ENCODE peak calls at places on chromosome 14, in nine cellular contexts. Y is neuronal stem cell, Z is fibroblast of lung, J is GM23248, U is HCT116, T is hepatocyte, C is endothelial cell of umbilical vein, B is neural progenitor cell, E is HepG2. D is an unnamed sample.

GRCh38 chr14:72736348-72736747 is 157.6 kb downstream of the DPF3 start:
- DNase-seq in Y (no peak), Z (peak; percentile 84), J (peak; percentile 63), U (no peak), T (no peak), C (no peak), B (no peak), E (peak; percentile 46), D (peak; percentile 49)

GRCh38 chr14:31142455-31143087 is 65.0 kb downstream of the HECTD1 start:
- DNase-seq in Y (no peak), Z (no peak), J (no peak), U (no peak), T (no peak), C (no peak), B (no peak), E (no peak), D (no peak)

GRCh38 chr14:50501642-50502041 is 30.7 kb downstream of the MAP4K5 start:
- DNase-seq in Y (no peak), Z (peak; percentile 33), J (peak; percentile 84), U (no peak), T (no peak), C (peak; percentile 60), B (no peak), E (no peak), D (no peak)

GRCh38 chr14:51182166-51182565 is 57.9 kb upstream of the TMX1 start:
- DNase-seq in Y (no peak), Z (peak; percentile 81), J (peak; percentile 84), U (no peak), T (no peak), C (peak; percentile 57), B (no peak), E (no peak), D (no peak)

GRCh38 chr14:89669209-89669608 is 252.2 kb upstream of the FOXN3 start:
- DNase-seq in Y (no peak), Z (no peak), J (no peak), U (no peak), T (no peak), C (no peak), B (no peak), E (no peak), D (no peak)

GRCh38 chr14:19799880-19800279 is 3.7 kb upstream of the OR4N2 start:
- DNase-seq in Y (no peak), Z (no peak), J (no peak), U (no peak), T (no peak), C (no peak), B (no peak), E (no peak), D (no peak)

GRCh38 chr14:92425101-92425500 is 88.5 kb upstream of the RIN3 start:
- DNase-seq in Y (no peak), Z (peak; percentile 52), J (peak; percentile 68), U (peak; percentile 28), T (no peak), C (no peak), B (no peak), E (peak; percentile 9), D (no peak)

GRCh38 chr14:85475113-85475512 is 54.8 kb upstream of the FLRT2 start:
- DNase-seq in Y (no peak), Z (no peak), J (peak; percentile 42), U (no peak), T (no peak), C (peak; percentile 94), B (no peak), E (no peak), D (no peak)

GRCh38 chr14:70162353-70162752 is 26.4 kb downstream of the SLC8A3 start:
- DNase-seq in Y (no peak), Z (no peak), J (no peak), U (no peak), T (no peak), C (no peak), B (no peak), E (no peak), D (peak; percentile 55)

GRCh38 chr14:95545769-95546168 is 10.9 kb downstream of the GLRX5 start:
- DNase-seq in Y (no peak), Z (peak; percentile 95), J (peak; percentile 89), U (peak; percentile 53), T (no peak), C (peak; percentile 82), B (no peak), E (no peak), D (no peak)

GRCh38 chr14:88013750-88014349 is 8.9 kb downstream of the GPR65 start:
- DNase-seq in Y (peak; percentile 56), Z (peak; percentile 73), J (peak; percentile 82), U (peak; percentile 12), T (peak; percentile 88), C (peak; percentile 51), B (peak; percentile 83), E (peak; percentile 66), D (peak; percentile 88)

GRCh38 chr14:63922696-63923421 is 70.1 kb downstream of the SYNE2 start:
- DNase-seq in Y (no peak), Z (no peak), J (peak; percentile 15), U (peak; percentile 2), T (peak; percentile 72), C (no peak), B (no peak), E (peak; percentile 88), D (no peak)

GRCh38 chr14:87497301-87497700 is 495.7 kb downstream of the GALC start:
- DNase-seq in Y (no peak), Z (no peak), J (no peak), U (no peak), T (no peak), C (no peak), B (no peak), E (no peak), D (no peak)

DNA sequence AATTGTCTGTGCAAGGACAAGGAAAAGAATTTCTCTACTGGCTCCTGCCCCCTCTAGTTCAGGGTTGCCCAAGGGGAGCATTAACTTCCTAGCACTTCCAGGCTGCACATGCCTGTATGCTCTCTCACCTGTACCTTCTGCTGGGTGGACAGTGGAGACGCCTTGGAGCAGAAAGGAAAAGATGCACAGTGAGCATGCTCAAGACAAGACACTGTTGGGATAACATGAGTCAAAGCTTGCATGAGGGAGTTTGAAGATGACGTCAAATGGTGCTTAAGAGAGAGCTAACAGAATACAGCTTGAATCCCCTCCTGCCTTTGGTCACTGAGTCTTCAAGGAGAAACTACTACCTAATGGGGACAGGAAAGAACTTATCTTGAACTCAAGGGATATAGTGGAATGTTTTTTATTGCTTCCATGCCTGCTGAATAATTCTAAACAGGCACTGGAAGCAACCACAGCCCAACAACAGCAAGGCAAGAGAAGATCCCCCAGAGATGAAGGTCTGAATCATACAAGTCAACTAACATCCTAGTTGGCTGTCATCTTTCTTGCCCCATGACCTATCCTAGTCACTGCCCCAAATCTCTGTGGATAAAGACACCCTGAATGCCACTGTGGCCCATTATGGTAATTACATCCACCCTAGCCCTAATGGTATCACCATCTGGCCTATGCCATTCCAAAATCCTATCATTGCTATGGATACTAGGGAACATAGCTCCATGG is 23.5 kb downstream of the RPS6KA5 start:
- DNase-seq in Y (no peak), Z (no peak), J (no peak), U (no peak), T (no peak), C (no peak), B (no peak), E (no peak), D (no peak)
- H3K27ac ChIP-seq in Y (no peak overlapping the region), Z (no peak overlapping the region), J (no peak overlapping the region), U (no peak overlapping the region), T (no peak overlapping the region), C (no peak overlapping the region), B (no peak overlapping the region), E (no peak overlapping the region), D (no peak overlapping the region)

DNA sequence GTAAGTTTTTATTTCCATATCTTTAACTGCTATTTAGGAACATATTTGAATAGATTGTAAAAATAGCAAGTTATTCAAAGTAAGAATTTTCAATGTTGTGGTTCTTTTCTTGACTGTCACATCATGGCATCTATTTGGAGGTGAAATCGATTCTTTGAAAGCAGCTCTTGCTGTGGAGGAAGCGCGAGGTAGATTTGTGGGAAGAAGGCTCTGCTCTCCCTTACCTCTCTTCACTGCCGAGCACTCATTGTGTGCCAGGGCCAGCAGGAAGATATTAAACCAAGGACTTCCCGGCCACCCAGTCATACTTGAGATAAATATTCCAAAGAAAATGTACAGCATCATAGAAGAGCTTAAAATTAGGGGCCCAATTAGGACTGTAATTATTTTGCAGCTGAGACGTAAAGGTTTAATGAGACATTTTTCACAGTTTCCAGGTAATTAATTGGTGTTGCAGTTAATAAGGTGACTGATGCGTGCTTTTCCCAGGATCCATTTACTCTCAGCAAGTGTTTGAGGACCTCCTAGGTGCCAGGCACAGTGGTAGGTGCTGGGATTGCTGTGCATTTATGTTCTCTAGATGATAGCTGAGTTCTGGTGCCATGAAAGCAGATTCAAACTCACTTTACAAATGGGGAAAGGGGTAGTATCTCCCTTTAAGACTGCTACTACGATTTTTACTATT is 89.2 kb upstream of the DYNC1H1 start:
- DNase-seq in Y (no peak), Z (no peak), J (no peak), U (no peak), T (no peak), C (peak; percentile 21), B (no peak), E (no peak), D (peak; percentile 61)
- H3K4me2 ChIP-seq in Y (no peak overlapping the region), Z (no peak overlapping the region), J (no peak overlapping the region), U (no peak overlapping the region), T (no peak overlapping the region), C (no peak overlapping the region), B (no peak overlapping the region), E (no peak overlapping the region), D (peak overlapping the region; percentile 84)

GRCh38 chr14:103391048-103391447 is 5.8 kb downstream of the MARK3 start:
- DNase-seq in Y (no peak), Z (peak; percentile 87), J (peak; percentile 84), U (peak; percentile 48), T (peak; percentile 60), C (peak; percentile 80), B (peak; percentile 66), E (peak; percentile 44), D (peak; percentile 91)
- H3K4me1 ChIP-seq in Y (peaks cover 3% of the 10 kb centered on the region), Z (peaks cover 7% of the 10 kb centered on the region), J (peaks cover 43% of the 10 kb centered on the region), U (peaks cover 29% of the 10 kb centered on the region), T (peaks cover 36% of the 10 kb centered on the region), C (peaks cover 37% of the 10 kb centered on the region), B (peaks cover 13% of the 10 kb centered on the region), E (peaks cover 63% of the 10 kb centered on the region), D (peaks cover 52% of the 10 kb centered on the region)

DNA sequence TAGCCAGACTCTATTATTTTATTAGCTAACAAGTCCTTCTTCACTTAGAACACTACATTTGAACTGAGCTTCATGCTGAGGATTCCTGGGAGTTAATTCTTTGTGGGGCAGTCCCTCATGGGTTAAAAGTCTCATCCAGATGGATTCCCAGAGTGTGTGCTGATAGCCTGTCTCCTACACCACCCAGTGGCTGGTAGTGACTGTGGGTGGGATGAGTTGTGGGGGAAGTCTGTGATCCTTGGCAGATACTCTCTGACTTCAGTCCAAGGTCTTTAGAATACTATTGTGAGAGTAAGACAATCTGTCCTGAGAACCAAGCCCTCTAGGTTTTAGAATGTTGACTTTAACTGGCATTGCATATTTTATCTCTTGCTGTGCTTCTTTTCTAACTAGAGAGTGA is 37.2 kb downstream of the AKAP6 start:
- DNase-seq in Y (no peak), Z (peak; percentile 31), J (peak; percentile 67), U (no peak), T (peak; percentile 31), C (no peak), B (peak; percentile 6), E (no peak), D (no peak)
- H3K27ac ChIP-seq in Y (no peak overlapping the region), Z (no peak overlapping the region), J (peak overlapping the region; percentile 32), U (no peak overlapping the region), T (no peak overlapping the region), C (no peak overlapping the region), B (peak overlapping the region; percentile 68), E (no peak overlapping the region), D (no peak overlapping the region)